ENCODE peak calls at places on chromosomes 5 and 9, in six cellular contexts. One of them, this sample, is unnamed.

GRCh38 chr9:130934702-130935659 is 4.1 kb downstream of the FIBCD1 start:
- DNase-seq in astrocyte of the spinal cord: no peak
- DNase-seq in DMS153: no peak
- DNase-seq in KBM-7: no peak
- DNase-seq in activated naive CD8-positive, alpha-beta T cell treated with anti-CD3 and anti-CD28 coated beads, Interleukin-2, amount 50 U/mL, for 16 hours: no peak
- DNase-seq in cerebellum: no peak
- DNase-seq in this sample: no peak

GRCh38 chr5:59133801-59134261 is 551.0 kb downstream of the RAB3C start:
- DNase-seq in cerebellum: no peak
- DNase-seq in activated naive CD8-positive, alpha-beta T cell treated with anti-CD3 and anti-CD28 coated beads, Interleukin-2, amount 50 U/mL, for 16 hours: no peak
- DNase-seq in DMS153: no peak
- DNase-seq in KBM-7: no peak
- DNase-seq in astrocyte of the spinal cord: peak
- DNase-seq in this sample: peak

GRCh38 chr9:86324308-86324707 is 29.9 kb downstream of the TUT7 start:
- DNase-seq in activated naive CD8-positive, alpha-beta T cell treated with anti-CD3 and anti-CD28 coated beads, Interleukin-2, amount 50 U/mL, for 16 hours: no peak
- DNase-seq in KBM-7: no peak
- DNase-seq in DMS153: no peak
- DNase-seq in astrocyte of the spinal cord: peak
- DNase-seq in cerebellum: no peak
- DNase-seq in this sample: no peak

GRCh38 chr9:93898026-93898425 is 57.1 kb downstream of the BARX1 start:
- DNase-seq in cerebellum: no peak
- DNase-seq in astrocyte of the spinal cord: no peak
- DNase-seq in activated naive CD8-positive, alpha-beta T cell treated with anti-CD3 and anti-CD28 coated beads, Interleukin-2, amount 50 U/mL, for 16 hours: no peak
- DNase-seq in DMS153: no peak
- DNase-seq in KBM-7: no peak
- DNase-seq in this sample: no peak

GRCh38 chr9:86175743-86176456 is 76.5 kb upstream of the GOLM1 start:
- DNase-seq in astrocyte of the spinal cord: no peak
- DNase-seq in cerebellum: no peak
- DNase-seq in DMS153: peak
- DNase-seq in activated naive CD8-positive, alpha-beta T cell treated with anti-CD3 and anti-CD28 coated beads, Interleukin-2, amount 50 U/mL, for 16 hours: no peak
- DNase-seq in KBM-7: no peak
- DNase-seq in this sample: no peak

GRCh38 chr5:33465120-33465519 is 24.4 kb downstream of the TARS1 start:
- DNase-seq in DMS153: no peak
- DNase-seq in activated naive CD8-positive, alpha-beta T cell treated with anti-CD3 and anti-CD28 coated beads, Interleukin-2, amount 50 U/mL, for 16 hours: no peak
- DNase-seq in cerebellum: no peak
- DNase-seq in KBM-7: peak
- DNase-seq in astrocyte of the spinal cord: no peak
- DNase-seq in this sample: no peak

GRCh38 chr9:133725886-133726285 is 12.3 kb downstream of the SARDH start:
- DNase-seq in cerebellum: no peak
- DNase-seq in DMS153: no peak
- DNase-seq in KBM-7: no peak
- DNase-seq in astrocyte of the spinal cord: no peak
- DNase-seq in activated naive CD8-positive, alpha-beta T cell treated with anti-CD3 and anti-CD28 coated beads, Interleukin-2, amount 50 U/mL, for 16 hours: no peak
- DNase-seq in this sample: no peak

GRCh38 chr9:16029056-16029615 is 476.3 kb downstream of the CCDC171 start:
- DNase-seq in astrocyte of the spinal cord: peak
- DNase-seq in DMS153: no peak
- DNase-seq in KBM-7: no peak
- DNase-seq in activated naive CD8-positive, alpha-beta T cell treated with anti-CD3 and anti-CD28 coated beads, Interleukin-2, amount 50 U/mL, for 16 hours: no peak
- DNase-seq in cerebellum: no peak
- DNase-seq in this sample: no peak

GRCh38 chr9:99127372-99128132 is 22.6 kb downstream of the TGFBR1 start:
- DNase-seq in KBM-7: no peak
- DNase-seq in astrocyte of the spinal cord: peak
- DNase-seq in activated naive CD8-positive, alpha-beta T cell treated with anti-CD3 and anti-CD28 coated beads, Interleukin-2, amount 50 U/mL, for 16 hours: no peak
- DNase-seq in DMS153: no peak
- DNase-seq in cerebellum: no peak
- DNase-seq in this sample: no peak

GRCh38 chr9:36788534-36788933 is 215.8 kb downstream of the MELK start:
- DNase-seq in astrocyte of the spinal cord: no peak
- DNase-seq in DMS153: no peak
- DNase-seq in cerebellum: no peak
- DNase-seq in KBM-7: no peak
- DNase-seq in activated naive CD8-positive, alpha-beta T cell treated with anti-CD3 and anti-CD28 coated beads, Interleukin-2, amount 50 U/mL, for 16 hours: no peak
- DNase-seq in this sample: no peak

GRCh38 chr5:76473676-76474075 is 70.6 kb downstream of the IQGAP2 start:
- DNase-seq in astrocyte of the spinal cord: no peak
- DNase-seq in cerebellum: no peak
- DNase-seq in DMS153: no peak
- DNase-seq in KBM-7: peak
- DNase-seq in activated naive CD8-positive, alpha-beta T cell treated with anti-CD3 and anti-CD28 coated beads, Interleukin-2, amount 50 U/mL, for 16 hours: peak
- DNase-seq in this sample: no peak